ENCODE peak calls at places on chromosomes 7 and 10, in six cellular contexts. X, Z, E, K, U and O are unnamed samples.

GRCh38 chr10:10165415-10165814 is 852.3 kb upstream of the CELF2 start:
- DNase-seq in X (no peak), Z (no peak), E (no peak), K (no peak), U (no peak), O (no peak)

GRCh38 chr7:79979437-79979836 is 155.2 kb upstream of the GNAI1 start:
- DNase-seq in X (no peak), Z (peak; percentile 44), E (peak; percentile 52), K (no peak), U (no peak), O (no peak)

GRCh38 chr7:113664867-113665266 is 253.9 kb downstream of the PPP1R3A start:
- DNase-seq in X (no peak), Z (no peak), E (no peak), K (no peak), U (no peak), O (no peak)

GRCh38 chr10:121608669-121609190 is 10.5 kb upstream of the FGFR2 start:
- DNase-seq in X (peak; percentile 62), Z (peak; percentile 48), E (no peak), K (peak; percentile 87), U (peak; percentile 77), O (peak; percentile 49)

GRCh38 chr7:130440527-130441365 is at the start of gene CEP41:
- DNase-seq in X (peak; percentile 84), Z (peak; percentile 98), E (peak; percentile 92), K (peak; percentile 100), U (peak; percentile 98), O (peak; percentile 95)

GRCh38 chr10:88278912-88279311 is 304.2 kb downstream of the RNLS start:
- DNase-seq in X (no peak), Z (no peak), E (no peak), K (no peak), U (no peak), O (no peak)

GRCh38 chr7:75888464-75889222 is 9.8 kb downstream of the RHBDD2 start:
- DNase-seq in X (no peak), Z (no peak), E (no peak), K (no peak), U (no peak), O (no peak)

GRCh38 chr7:2516194-2516555 is 3.4 kb upstream of the LFNG start:
- DNase-seq in X (no peak), Z (no peak), E (no peak), K (no peak), U (no peak), O (no peak)

GRCh38 chr7:102066476-102066875 is 220.2 kb upstream of the SH2B2 start:
- DNase-seq in X (no peak), Z (no peak), E (no peak), K (no peak), U (peak; percentile 10), O (no peak)

GRCh38 chr7:50214141-50214670 is 90.3 kb upstream of the IKZF1 start:
- DNase-seq in X (no peak), Z (no peak), E (no peak), K (no peak), U (no peak), O (no peak)